ENCODE peak calls at places on chromosomes 3 and 15, in seven cellular contexts. One of them, this sample, is unnamed.

GRCh38 chr3:111012388-111013248 is 59.0 kb upstream of the NECTIN3 start:
- DNase-seq in colonic mucosa: peak; percentile 36
- DNase-seq in GM12878: no peak
- DNase-seq in adrenal gland: peak; percentile 33
- DNase-seq in DND-41: peak; percentile 24
- DNase-seq in fibroblast of lung: no peak
- DNase-seq in cardiac muscle cell: peak; percentile 25
- DNase-seq in this sample: peak; percentile 4

GRCh38 chr3:106699093-106699492 is 678.1 kb upstream of the CCDC54 start:
- DNase-seq in GM12878: no peak
- DNase-seq in fibroblast of lung: no peak
- DNase-seq in adrenal gland: no peak
- DNase-seq in DND-41: no peak
- DNase-seq in colonic mucosa: no peak
- DNase-seq in cardiac muscle cell: no peak
- DNase-seq in this sample: no peak

GRCh38 chr3:122263058-122263457 is 62.0 kb upstream of the CSTA start:
- DNase-seq in DND-41: no peak
- DNase-seq in cardiac muscle cell: no peak
- DNase-seq in colonic mucosa: no peak
- DNase-seq in fibroblast of lung: no peak
- DNase-seq in adrenal gland: no peak
- DNase-seq in GM12878: no peak
- DNase-seq in this sample: no peak

GRCh38 chr3:115982629-115983028 is 359.3 kb downstream of the GAP43 start:
- DNase-seq in colonic mucosa: no peak
- DNase-seq in DND-41: no peak
- DNase-seq in cardiac muscle cell: no peak
- DNase-seq in fibroblast of lung: no peak
- DNase-seq in GM12878: no peak
- DNase-seq in adrenal gland: no peak
- DNase-seq in this sample: no peak

GRCh38 chr3:150922611-150923010 is 17.4 kb upstream of the MINDY4B start:
- DNase-seq in colonic mucosa: no peak
- DNase-seq in fibroblast of lung: no peak
- DNase-seq in GM12878: no peak
- DNase-seq in adrenal gland: no peak
- DNase-seq in DND-41: no peak
- DNase-seq in cardiac muscle cell: peak; percentile 34
- DNase-seq in this sample: no peak

GRCh38 chr3:3708769-3709115 is 90.5 kb upstream of the LRRN1 start:
- DNase-seq in GM12878: no peak
- DNase-seq in DND-41: no peak
- DNase-seq in colonic mucosa: no peak
- DNase-seq in fibroblast of lung: no peak
- DNase-seq in cardiac muscle cell: no peak
- DNase-seq in adrenal gland: no peak
- DNase-seq in this sample: no peak

GRCh38 chr3:103690536-103690935 is 1255.7 kb downstream of the ZPLD1 start:
- DNase-seq in DND-41: no peak
- DNase-seq in GM12878: no peak
- DNase-seq in colonic mucosa: no peak
- DNase-seq in adrenal gland: no peak
- DNase-seq in cardiac muscle cell: no peak
- DNase-seq in fibroblast of lung: no peak
- DNase-seq in this sample: no peak

GRCh38 chr3:185825639-185826481 is 1.0 kb upstream of the IGF2BP2 start:
- DNase-seq in GM12878: no peak
- DNase-seq in cardiac muscle cell: peak; percentile 71
- DNase-seq in colonic mucosa: peak; percentile 75
- DNase-seq in adrenal gland: peak; percentile 35
- DNase-seq in DND-41: no peak
- DNase-seq in fibroblast of lung: peak; percentile 52
- DNase-seq in this sample: peak; percentile 73

GRCh38 chr3:143956858-143957257 is 14.8 kb upstream of the DIPK2A start:
- DNase-seq in adrenal gland: no peak
- DNase-seq in GM12878: no peak
- DNase-seq in colonic mucosa: no peak
- DNase-seq in cardiac muscle cell: no peak
- DNase-seq in DND-41: no peak
- DNase-seq in fibroblast of lung: peak; percentile 31
- DNase-seq in this sample: no peak

GRCh38 chr3:139430467-139430866 is 41.0 kb upstream of the COPB2 start:
- DNase-seq in DND-41: no peak
- DNase-seq in adrenal gland: no peak
- DNase-seq in cardiac muscle cell: peak; percentile 11
- DNase-seq in colonic mucosa: no peak
- DNase-seq in GM12878: no peak
- DNase-seq in fibroblast of lung: no peak
- DNase-seq in this sample: no peak

GRCh38 chr15:55902975-55903374 is 90.4 kb downstream of the NEDD4 start:
- DNase-seq in cardiac muscle cell: no peak
- DNase-seq in adrenal gland: no peak
- DNase-seq in GM12878: no peak
- DNase-seq in colonic mucosa: no peak
- DNase-seq in fibroblast of lung: peak; percentile 47
- DNase-seq in DND-41: no peak
- DNase-seq in this sample: no peak

GRCh38 chr3:118548434-118548833 is 486.2 kb downstream of the IGSF11 start:
- DNase-seq in colonic mucosa: no peak
- DNase-seq in cardiac muscle cell: no peak
- DNase-seq in DND-41: no peak
- DNase-seq in GM12878: no peak
- DNase-seq in fibroblast of lung: peak; percentile 79
- DNase-seq in adrenal gland: no peak
- DNase-seq in this sample: no peak

GRCh38 chr3:70090322-70090913 is 90.9 kb downstream of the SAMMSON start:
- DNase-seq in fibroblast of lung: peak; percentile 2
- DNase-seq in colonic mucosa: no peak
- DNase-seq in GM12878: no peak
- DNase-seq in cardiac muscle cell: peak; percentile 46
- DNase-seq in adrenal gland: no peak
- DNase-seq in DND-41: no peak
- DNase-seq in this sample: no peak

GRCh38 chr3:41404601-41405000 is 205.3 kb downstream of the CTNNB1 start:
- DNase-seq in cardiac muscle cell: no peak
- DNase-seq in adrenal gland: no peak
- DNase-seq in GM12878: no peak
- DNase-seq in colonic mucosa: no peak
- DNase-seq in DND-41: no peak
- DNase-seq in fibroblast of lung: no peak
- DNase-seq in this sample: no peak

GRCh38 chr3:60826511-60826910 is 424.7 kb downstream of the FHIT start:
- DNase-seq in cardiac muscle cell: no peak
- DNase-seq in GM12878: no peak
- DNase-seq in colonic mucosa: no peak
- DNase-seq in adrenal gland: no peak
- DNase-seq in DND-41: no peak
- DNase-seq in fibroblast of lung: no peak
- DNase-seq in this sample: no peak

GRCh38 chr3:126102530-126102951 is 18.6 kb upstream of the SLC41A3 start:
- DNase-seq in DND-41: no peak
- DNase-seq in fibroblast of lung: peak; percentile 51
- DNase-seq in GM12878: no peak
- DNase-seq in adrenal gland: peak; percentile 32
- DNase-seq in cardiac muscle cell: no peak
- DNase-seq in colonic mucosa: peak; percentile 28
- DNase-seq in this sample: peak; percentile 89

GRCh38 chr3:111303760-111304159 is 232.1 kb downstream of the NECTIN3 start:
- DNase-seq in fibroblast of lung: peak; percentile 21
- DNase-seq in adrenal gland: no peak
- DNase-seq in GM12878: no peak
- DNase-seq in colonic mucosa: no peak
- DNase-seq in cardiac muscle cell: no peak
- DNase-seq in DND-41: no peak
- DNase-seq in this sample: no peak

GRCh38 chr3:194139085-194139976 is 3.4 kb downstream of the HES1 start:
- DNase-seq in GM12878: no peak
- DNase-seq in DND-41: peak; percentile 58
- DNase-seq in colonic mucosa: no peak
- DNase-seq in adrenal gland: peak; percentile 26
- DNase-seq in fibroblast of lung: peak; percentile 89
- DNase-seq in cardiac muscle cell: peak; percentile 46
- DNase-seq in this sample: peak; percentile 30

GRCh38 chr3:175731543-175731942 is 872.4 kb downstream of the NAALADL2 start:
- DNase-seq in GM12878: no peak
- DNase-seq in cardiac muscle cell: no peak
- DNase-seq in colonic mucosa: no peak
- DNase-seq in DND-41: no peak
- DNase-seq in fibroblast of lung: no peak
- DNase-seq in adrenal gland: no peak
- DNase-seq in this sample: no peak

GRCh38 chr3:76500746-76501275 is 539.1 kb upstream of the ROBO2 start:
- DNase-seq in cardiac muscle cell: no peak
- DNase-seq in GM12878: no peak
- DNase-seq in fibroblast of lung: peak; percentile 36
- DNase-seq in DND-41: no peak
- DNase-seq in adrenal gland: no peak
- DNase-seq in colonic mucosa: no peak
- DNase-seq in this sample: no peak

GRCh38 chr3:179973931-179974361 is 62.8 kb downstream of the PEX5L start:
- DNase-seq in colonic mucosa: no peak
- DNase-seq in GM12878: no peak
- DNase-seq in fibroblast of lung: no peak
- DNase-seq in adrenal gland: no peak
- DNase-seq in DND-41: peak; percentile 85
- DNase-seq in cardiac muscle cell: peak; percentile 11
- DNase-seq in this sample: no peak

GRCh38 chr3:194667363-194667762 is 4.6 kb downstream of the LSG1 start:
- DNase-seq in GM12878: no peak
- DNase-seq in cardiac muscle cell: no peak
- DNase-seq in colonic mucosa: no peak
- DNase-seq in adrenal gland: no peak
- DNase-seq in DND-41: no peak
- DNase-seq in fibroblast of lung: no peak
- DNase-seq in this sample: no peak

GRCh38 chr3:27877122-27878011 is 155.2 kb upstream of the EOMES start:
- DNase-seq in cardiac muscle cell: no peak
- DNase-seq in GM12878: no peak
- DNase-seq in colonic mucosa: no peak
- DNase-seq in adrenal gland: peak; percentile 33
- DNase-seq in DND-41: peak; percentile 57
- DNase-seq in fibroblast of lung: peak; percentile 7
- DNase-seq in this sample: no peak

GRCh38 chr15:90872481-90873184 is 4.2 kb downstream of the FURIN start:
- DNase-seq in GM12878: no peak
- DNase-seq in cardiac muscle cell: no peak
- DNase-seq in DND-41: no peak
- DNase-seq in adrenal gland: peak; percentile 56
- DNase-seq in colonic mucosa: peak; percentile 29
- DNase-seq in fibroblast of lung: peak; percentile 86
- DNase-seq in this sample: peak; percentile 42

GRCh38 chr15:63483521-63484371 is 20.6 kb upstream of the USP3 start:
- DNase-seq in GM12878: peak; percentile 84
- DNase-seq in cardiac muscle cell: no peak
- DNase-seq in adrenal gland: peak; percentile 43
- DNase-seq in fibroblast of lung: no peak
- DNase-seq in colonic mucosa: no peak
- DNase-seq in DND-41: no peak
- DNase-seq in this sample: no peak

GRCh38 chr15:48781481-48782081 is 29.3 kb downstream of the CEP152 start:
- DNase-seq in DND-41: no peak
- DNase-seq in colonic mucosa: no peak
- DNase-seq in GM12878: no peak
- DNase-seq in cardiac muscle cell: no peak
- DNase-seq in adrenal gland: no peak
- DNase-seq in fibroblast of lung: no peak
- DNase-seq in this sample: peak; percentile 17

GRCh38 chr15:48778338-48778730 is 32.5 kb downstream of the CEP152 start:
- DNase-seq in adrenal gland: no peak
- DNase-seq in colonic mucosa: no peak
- DNase-seq in GM12878: no peak
- DNase-seq in cardiac muscle cell: no peak
- DNase-seq in DND-41: no peak
- DNase-seq in fibroblast of lung: peak; percentile 52
- DNase-seq in this sample: no peak

GRCh38 chr15:48777645-48778337 is 33.1 kb downstream of the CEP152 start:
- DNase-seq in adrenal gland: no peak
- DNase-seq in DND-41: no peak
- DNase-seq in GM12878: no peak
- DNase-seq in colonic mucosa: no peak
- DNase-seq in fibroblast of lung: peak; percentile 32
- DNase-seq in cardiac muscle cell: no peak
- DNase-seq in this sample: no peak

GRCh38 chr15:48782911-48783310 is 28.0 kb downstream of the CEP152 start:
- DNase-seq in colonic mucosa: no peak
- DNase-seq in fibroblast of lung: no peak
- DNase-seq in cardiac muscle cell: no peak
- DNase-seq in adrenal gland: no peak
- DNase-seq in GM12878: no peak
- DNase-seq in DND-41: no peak
- DNase-seq in this sample: no peak

GRCh38 chr15:48781002-48781401 is 29.9 kb downstream of the CEP152 start:
- DNase-seq in DND-41: no peak
- DNase-seq in colonic mucosa: no peak
- DNase-seq in fibroblast of lung: peak; percentile 18
- DNase-seq in GM12878: no peak
- DNase-seq in adrenal gland: no peak
- DNase-seq in cardiac muscle cell: no peak
- DNase-seq in this sample: no peak
- H3K36me3 ChIP-seq in DND-41: peaks cover 83% of the 10 kb centered on the region
- H3K36me3 ChIP-seq in colonic mucosa: no peaks in the 10 kb centered on the region
- H3K36me3 ChIP-seq in fibroblast of lung: peaks cover 3% of the 10 kb centered on the region
- H3K36me3 ChIP-seq in GM12878: peaks cover 9% of the 10 kb centered on the region
- H3K36me3 ChIP-seq in adrenal gland: no peaks in the 10 kb centered on the region
- H3K36me3 ChIP-seq in cardiac muscle cell: no peaks in the 10 kb centered on the region
- H3K36me3 ChIP-seq in this sample: peaks cover 59% of the 10 kb centered on the region

GRCh38 chr3:187871204-187871591 is 125.9 kb upstream of the BCL6 start:
- DNase-seq in cardiac muscle cell: no peak
- DNase-seq in GM12878: no peak
- DNase-seq in fibroblast of lung: no peak
- DNase-seq in adrenal gland: no peak
- DNase-seq in DND-41: no peak
- DNase-seq in colonic mucosa: no peak
- DNase-seq in this sample: no peak
- H3K36me3 ChIP-seq in cardiac muscle cell: no peaks in the 10 kb centered on the region
- H3K36me3 ChIP-seq in GM12878: no peaks in the 10 kb centered on the region
- H3K36me3 ChIP-seq in fibroblast of lung: no peaks in the 10 kb centered on the region
- H3K36me3 ChIP-seq in adrenal gland: no peaks in the 10 kb centered on the region
- H3K36me3 ChIP-seq in DND-41: no peaks in the 10 kb centered on the region
- H3K36me3 ChIP-seq in colonic mucosa: no peaks in the 10 kb centered on the region
- H3K36me3 ChIP-seq in this sample: no peaks in the 10 kb centered on the region

GRCh38 chr3:6392123-6392522 is 468.8 kb upstream of the GRM7 start:
- DNase-seq in fibroblast of lung: no peak
- DNase-seq in adrenal gland: no peak
- DNase-seq in GM12878: no peak
- DNase-seq in colonic mucosa: no peak
- DNase-seq in cardiac muscle cell: peak; percentile 5
- DNase-seq in DND-41: no peak
- DNase-seq in this sample: no peak
- H3K36me3 ChIP-seq in fibroblast of lung: no peaks in the 10 kb centered on the region
- H3K36me3 ChIP-seq in adrenal gland: no peaks in the 10 kb centered on the region
- H3K36me3 ChIP-seq in GM12878: no peaks in the 10 kb centered on the region
- H3K36me3 ChIP-seq in colonic mucosa: no peaks in the 10 kb centered on the region
- H3K36me3 ChIP-seq in cardiac muscle cell: no peaks in the 10 kb centered on the region
- H3K36me3 ChIP-seq in DND-41: no peaks in the 10 kb centered on the region
- H3K36me3 ChIP-seq in this sample: no peaks in the 10 kb centered on the region

DNA sequence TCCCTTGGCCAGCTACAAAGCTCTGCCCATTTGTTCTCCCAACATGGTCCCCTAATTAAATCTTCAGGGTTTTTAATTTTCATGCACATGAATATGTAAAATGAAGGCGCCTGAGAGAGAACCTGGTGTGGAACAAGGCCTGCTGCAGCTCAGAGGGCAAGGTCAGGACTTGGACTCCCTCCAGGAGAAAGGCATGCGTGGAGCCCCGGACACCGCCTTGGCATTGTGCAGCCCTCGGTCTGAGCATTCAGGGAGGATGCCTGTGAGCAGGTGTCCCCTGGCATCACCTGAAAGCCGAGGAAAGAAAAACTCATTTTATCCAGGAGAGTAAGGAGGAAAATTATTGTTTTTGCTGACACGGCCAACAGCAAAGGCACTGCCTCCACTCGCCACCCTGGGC is 33.8 kb upstream of the EPHB1 start:
- DNase-seq in fibroblast of lung: no peak
- DNase-seq in adrenal gland: no peak
- DNase-seq in cardiac muscle cell: peak; percentile 19
- DNase-seq in colonic mucosa: no peak
- DNase-seq in GM12878: no peak
- DNase-seq in DND-41: no peak
- DNase-seq in this sample: no peak
- H3K36me3 ChIP-seq in fibroblast of lung: no peaks in the 10 kb centered on the region
- H3K36me3 ChIP-seq in adrenal gland: no peaks in the 10 kb centered on the region
- H3K36me3 ChIP-seq in cardiac muscle cell: no peaks in the 10 kb centered on the region
- H3K36me3 ChIP-seq in colonic mucosa: no peaks in the 10 kb centered on the region
- H3K36me3 ChIP-seq in GM12878: no peaks in the 10 kb centered on the region
- H3K36me3 ChIP-seq in DND-41: no peaks in the 10 kb centered on the region
- H3K36me3 ChIP-seq in this sample: no peaks in the 10 kb centered on the region

This sample was measured in MG63.